ENCODE peak calls at places on chromosome X, in eight cellular contexts. Q, C, E, P, W, B, Y and N are unnamed samples.

GRCh38 chrX:16603822-16604221 is 46.1 kb upstream of the S100G start:
- ATAC-seq in W (peak), Y (no peak), P (no peak), E (no peak), C (no peak), Q (no peak), B (peak), N (no peak)

GRCh38 chrX:40772290-40772689 is 36.9 kb upstream of the MED14 start:
- ATAC-seq in E (no peak), Y (no peak), Q (no peak), B (no peak), W (peak), P (no peak), C (no peak), N (no peak)

GRCh38 chrX:131405497-131405896 is 116.4 kb upstream of the IGSF1 start:
- ATAC-seq in P (no peak), B (no peak), Y (no peak), Q (peak), E (no peak), C (no peak), W (no peak), N (no peak)

GRCh38 chrX:27446423-27446822 is 16.7 kb downstream of the PPP4R3C start:
- ATAC-seq in P (no peak), W (no peak), Y (no peak), Q (no peak), B (no peak), E (no peak), C (no peak), N (no peak)

GRCh38 chrX:104041003-104041402 is 1.2 kb downstream of the H2BW2 start:
- ATAC-seq in C (no peak), B (no peak), Y (no peak), P (no peak), W (no peak), Q (no peak), E (no peak), N (no peak)

GRCh38 chrX:140733766-140734342 is 24.3 kb downstream of the LINC00632 start:
- ATAC-seq in B (no peak), W (no peak), Q (peak), P (peak), Y (no peak), E (peak), C (peak), N (no peak)

GRCh38 chrX:85992811-85993229 is 54.5 kb downstream of the CHM start:
- ATAC-seq in Q (no peak), Y (no peak), P (no peak), W (peak), E (no peak), B (no peak), C (no peak), N (no peak)

GRCh38 chrX:97835969-97836368 is 952.3 kb downstream of the RPA4 start:
- ATAC-seq in B (no peak), Q (peak), E (no peak), W (no peak), P (no peak), Y (no peak), C (no peak), N (no peak)

GRCh38 chrX:134682081-134682480 is 23.8 kb upstream of the PLAC1 start:
- ATAC-seq in W (no peak), Q (no peak), P (no peak), C (no peak), Y (no peak), B (no peak), E (no peak), N (no peak)

GRCh38 chrX:83829874-83830273 is 31.1 kb upstream of the CYLC1 start:
- ATAC-seq in E (no peak), C (no peak), B (no peak), Q (no peak), Y (no peak), P (no peak), W (no peak), N (no peak)

GRCh38 chrX:19886888-19887531 is 390 bp downstream of the SH3KBP1 start:
- ATAC-seq in P (peak), Y (peak), B (peak), C (no peak), Q (peak), E (peak), W (peak), N (peak)

GRCh38 chrX:10286195-10286594 is 129.4 kb downstream of the CLCN4 start:
- ATAC-seq in W (no peak), Y (no peak), C (no peak), B (no peak), E (no peak), Q (no peak), P (no peak), N (no peak)

GRCh38 chrX:55777596-55777995 is 60.0 kb downstream of the RRAGB start:
- ATAC-seq in E (no peak), Y (no peak), Q (no peak), C (no peak), P (no peak), B (no peak), W (no peak), N (no peak)

GRCh38 chrX:68672581-68673318 is 25.3 kb downstream of the STARD8 start:
- ATAC-seq in C (no peak), E (peak), Y (peak), Q (peak), P (peak), B (no peak), W (no peak), N (no peak)

GRCh38 chrX:2650865-2651264 is 40.2 kb upstream of the CD99 start:
- ATAC-seq in Q (no peak), P (no peak), B (no peak), E (no peak), W (no peak), C (no peak), Y (no peak), N (no peak)

GRCh38 chrX:107454302-107454701 is 4.8 kb downstream of the FRMPD3 start:
- ATAC-seq in W (peak), E (no peak), P (no peak), Q (no peak), B (peak), Y (no peak), C (peak), N (peak)

GRCh38 chrX:45859407-45859806 is 658.7 kb upstream of the DIPK2B start:
- ATAC-seq in B (no peak), C (no peak), Q (no peak), Y (no peak), P (no peak), E (no peak), W (no peak), N (no peak)

GRCh38 chrX:48468247-48468671 is 1.8 kb downstream of the SLC38A5 start:
- ATAC-seq in Q (peak), P (no peak), E (peak), C (peak), W (peak), Y (peak), B (peak), N (peak)